ENCODE peak calls at places on chromosomes 6 and 20, in six cellular contexts. One of them, this sample, is unnamed.

GRCh38 chr20:1322511-1323245 is 6.3 kb downstream of the SDCBP2 start:
- DNase-seq in AG09319: peak
- DNase-seq in AG08395: peak
- DNase-seq in foreskin fibroblast: peak
- DNase-seq in CD8-positive, alpha-beta memory T cell: no peak
- DNase-seq in Calu3: no peak
- DNase-seq in this sample: no peak

GRCh38 chr6:17281100-17281496 is at the start of gene RBM24:
- DNase-seq in AG09319: peak
- DNase-seq in AG08395: peak
- DNase-seq in foreskin fibroblast: peak
- DNase-seq in CD8-positive, alpha-beta memory T cell: no peak
- DNase-seq in Calu3: peak
- DNase-seq in this sample: peak

GRCh38 chr6:67541591-67541990 is 1093.5 kb upstream of the ADGRB3 start:
- DNase-seq in AG09319: no peak
- DNase-seq in AG08395: no peak
- DNase-seq in foreskin fibroblast: peak
- DNase-seq in CD8-positive, alpha-beta memory T cell: no peak
- DNase-seq in Calu3: no peak
- DNase-seq in this sample: no peak

GRCh38 chr6:80280258-80281010 is 174.0 kb downstream of the BCKDHB start:
- DNase-seq in AG09319: no peak
- DNase-seq in AG08395: peak
- DNase-seq in foreskin fibroblast: peak
- DNase-seq in CD8-positive, alpha-beta memory T cell: no peak
- DNase-seq in Calu3: no peak
- DNase-seq in this sample: peak

GRCh38 chr6:148392611-148393160 is 50.0 kb downstream of the SASH1 start:
- DNase-seq in AG09319: no peak
- DNase-seq in AG08395: no peak
- DNase-seq in foreskin fibroblast: no peak
- DNase-seq in CD8-positive, alpha-beta memory T cell: no peak
- DNase-seq in Calu3: no peak
- DNase-seq in this sample: no peak

GRCh38 chr6:24581084-24581669 is 64.8 kb downstream of the KIAA0319 start:
- DNase-seq in AG09319: peak
- DNase-seq in AG08395: peak
- DNase-seq in foreskin fibroblast: peak
- DNase-seq in CD8-positive, alpha-beta memory T cell: peak
- DNase-seq in Calu3: peak
- DNase-seq in this sample: peak

GRCh38 chr20:18431206-18431605 is 35.6 kb downstream of the DZANK1 start:
- DNase-seq in AG09319: no peak
- DNase-seq in AG08395: no peak
- DNase-seq in foreskin fibroblast: peak
- DNase-seq in CD8-positive, alpha-beta memory T cell: no peak
- DNase-seq in Calu3: no peak
- DNase-seq in this sample: no peak

GRCh38 chr20:63518946-63519764 is 1.4 kb upstream of the PPDPF start:
- DNase-seq in AG09319: no peak
- DNase-seq in AG08395: no peak
- DNase-seq in foreskin fibroblast: no peak
- DNase-seq in CD8-positive, alpha-beta memory T cell: no peak
- DNase-seq in Calu3: peak
- DNase-seq in this sample: no peak

GRCh38 chr20:63782051-63782471 is 42.5 kb downstream of the SLC2A4RG start:
- DNase-seq in AG09319: no peak
- DNase-seq in AG08395: no peak
- DNase-seq in foreskin fibroblast: no peak
- DNase-seq in CD8-positive, alpha-beta memory T cell: peak
- DNase-seq in Calu3: no peak
- DNase-seq in this sample: no peak

GRCh38 chr6:11062083-11062482 is 18.0 kb upstream of the ELOVL2 start:
- DNase-seq in AG09319: no peak
- DNase-seq in AG08395: no peak
- DNase-seq in foreskin fibroblast: no peak
- DNase-seq in CD8-positive, alpha-beta memory T cell: no peak
- DNase-seq in Calu3: no peak
- DNase-seq in this sample: no peak

GRCh38 chr6:154960299-154960796 is 34.8 kb upstream of the TIAM2 start:
- DNase-seq in AG09319: no peak
- DNase-seq in AG08395: no peak
- DNase-seq in foreskin fibroblast: no peak
- DNase-seq in CD8-positive, alpha-beta memory T cell: no peak
- DNase-seq in Calu3: peak
- DNase-seq in this sample: no peak

GRCh38 chr20:57693002-57693582 is 16.7 kb downstream of the PMEPA1 start:
- DNase-seq in AG09319: no peak
- DNase-seq in AG08395: no peak
- DNase-seq in foreskin fibroblast: no peak
- DNase-seq in CD8-positive, alpha-beta memory T cell: no peak
- DNase-seq in Calu3: peak
- DNase-seq in this sample: peak

GRCh38 chr6:85418059-85418458 is 31.8 kb upstream of the NT5E start:
- DNase-seq in AG09319: no peak
- DNase-seq in AG08395: peak
- DNase-seq in foreskin fibroblast: peak
- DNase-seq in CD8-positive, alpha-beta memory T cell: no peak
- DNase-seq in Calu3: no peak
- DNase-seq in this sample: no peak

GRCh38 chr20:45432294-45432693 is 16.4 kb downstream of the PIGT start:
- DNase-seq in AG09319: no peak
- DNase-seq in AG08395: no peak
- DNase-seq in foreskin fibroblast: no peak
- DNase-seq in CD8-positive, alpha-beta memory T cell: no peak
- DNase-seq in Calu3: no peak
- DNase-seq in this sample: no peak

GRCh38 chr20:53040678-53041674 is 68.8 kb downstream of the TSHZ2 start:
- DNase-seq in AG09319: no peak
- DNase-seq in AG08395: no peak
- DNase-seq in foreskin fibroblast: no peak
- DNase-seq in CD8-positive, alpha-beta memory T cell: no peak
- DNase-seq in Calu3: peak
- DNase-seq in this sample: no peak

GRCh38 chr6:121504227-121504626 is 68.8 kb downstream of the GJA1 start:
- DNase-seq in AG09319: no peak
- DNase-seq in AG08395: peak
- DNase-seq in foreskin fibroblast: peak
- DNase-seq in CD8-positive, alpha-beta memory T cell: no peak
- DNase-seq in Calu3: peak
- DNase-seq in this sample: no peak

GRCh38 chr20:64110411-64111068 is 3.2 kb upstream of the NPBWR2 start:
- DNase-seq in AG09319: no peak
- DNase-seq in AG08395: no peak
- DNase-seq in foreskin fibroblast: no peak
- DNase-seq in CD8-positive, alpha-beta memory T cell: no peak
- DNase-seq in Calu3: no peak
- DNase-seq in this sample: peak